ENCODE peak calls at places on chromosomes 1 and 21, in four cellular contexts. B, A, S and G are unnamed samples.

GRCh38 chr1:36522461-36523229 is 39.9 kb upstream of the CSF3R start:
- DNase-seq in B (no peak), A (no peak), S (no peak), G (no peak)

GRCh38 chr1:239297910-239298309 is 88.5 kb upstream of the CHRM3 start:
- DNase-seq in B (no peak), A (no peak), S (no peak), G (no peak)

GRCh38 chr1:153977250-153978240 is at the start of gene JTB:
- DNase-seq in B (peak; percentile 94), A (peak; percentile 89), S (peak; percentile 78), G (no peak)

GRCh38 chr1:198657550-198658064 is 18.8 kb downstream of the PTPRC start:
- DNase-seq in B (peak; percentile 27), A (no peak), S (peak; percentile 98), G (no peak)

GRCh38 chr1:239228451-239228850 is 157.9 kb upstream of the CHRM3 start:
- DNase-seq in B (no peak), A (no peak), S (no peak), G (no peak)

GRCh38 chr1:210654176-210654786 is 325.6 kb downstream of the HHAT start:
- DNase-seq in B (no peak), A (no peak), S (no peak), G (no peak)

GRCh38 chr1:35708179-35708891 is 10.3 kb downstream of the C1orf216 start:
- DNase-seq in B (no peak), A (no peak), S (no peak), G (no peak)

GRCh38 chr21:38219049-38219628 is 37.7 kb upstream of the KCNJ15 start:
- DNase-seq in B (peak; percentile 83), A (peak; percentile 74), S (peak; percentile 87), G (peak; percentile 35)

GRCh38 chr1:87058343-87058649 is 143.9 kb downstream of the HS2ST1 start:
- DNase-seq in B (no peak), A (no peak), S (no peak), G (no peak)

GRCh38 chr1:3016641-3017439 is 4.4 kb upstream of the ACTRT2 start:
- DNase-seq in B (no peak), A (no peak), S (no peak), G (no peak)

GRCh38 chr1:58619286-58620054 is 42.4 kb upstream of the TACSTD2 start:
- DNase-seq in B (no peak), A (no peak), S (no peak), G (no peak)

GRCh38 chr1:16014509-16015482 is 3.0 kb downstream of the HSPB7 start:
- DNase-seq in B (no peak), A (no peak), S (no peak), G (no peak)

GRCh38 chr1:39676951-39677350 is 5.0 kb upstream of the NT5C1A start:
- DNase-seq in B (no peak), A (no peak), S (no peak), G (no peak)

GRCh38 chr1:23908453-23909341 is 4.5 kb downstream of the CNR2 start:
- DNase-seq in B (no peak), A (no peak), S (no peak), G (no peak)

GRCh38 chr1:25577151-25577920 is 33.9 kb downstream of the LDLRAP1 start:
- DNase-seq in B (no peak), A (no peak), S (no peak), G (no peak)

GRCh38 chr21:26391166-26391565 is 181.9 kb downstream of the CYYR1 start:
- DNase-seq in B (no peak), A (no peak), S (no peak), G (peak; percentile 20)

GRCh38 chr1:32106663-32107273 is 1.1 kb upstream of the KPNA6 start:
- DNase-seq in B (no peak), A (no peak), S (peak; percentile 25), G (no peak)

GRCh38 chr1:229896306-229896705 is 170.7 kb upstream of the GALNT2 start:
- DNase-seq in B (no peak), A (no peak), S (no peak), G (no peak)

GRCh38 chr1:246518456-246519205 is 11.6 kb upstream of the SMYD3 start:
- DNase-seq in B (no peak), A (no peak), S (no peak), G (no peak)

GRCh38 chr1:37862330-37862729 is 2.9 kb upstream of the MTF1 start:
- DNase-seq in B (no peak), A (peak; percentile 33), S (no peak), G (peak; percentile 78)

GRCh38 chr1:27368872-27369703 is 2.3 kb upstream of the MAP3K6 start:
- DNase-seq in B (no peak), A (peak; percentile 47), S (peak; percentile 46), G (no peak)

GRCh38 chr1:156860113-156860638 is 489 bp upstream of the NTRK1 start:
- DNase-seq in B (peak; percentile 54), A (no peak), S (peak; percentile 35), G (no peak)

GRCh38 chr1:155889566-155889965 is 21.6 kb downstream of the RIT1 start:
- DNase-seq in B (no peak), A (no peak), S (peak; percentile 47), G (no peak)

GRCh38 chr21:43740497-43741156 is 21.7 kb downstream of the PDXK start:
- DNase-seq in B (no peak), A (no peak), S (peak; percentile 72), G (no peak)

GRCh38 chr1:85583355-85584263 is 3.0 kb downstream of the CCN1 start:
- DNase-seq in B (no peak), A (peak; percentile 55), S (peak; percentile 77), G (peak; percentile 84)

GRCh38 chr1:55337801-55338447 is 122.8 kb upstream of the USP24 start:
- DNase-seq in B (peak; percentile 31), A (peak; percentile 48), S (peak; percentile 83), G (no peak)

GRCh38 chr1:28135910-28136635 is 40.4 kb downstream of the PTAFR start:
- DNase-seq in B (no peak), A (no peak), S (no peak), G (no peak)

GRCh38 chr1:76867342-76868130 is at the start of gene ST6GALNAC5:
- DNase-seq in B (no peak), A (no peak), S (peak; percentile 8), G (no peak)

GRCh38 chr1:236064674-236065508 is at the start of gene NID1:
- DNase-seq in B (no peak), A (no peak), S (peak; percentile 81), G (no peak)

GRCh38 chr1:227316456-227316855 is 1.8 kb downstream of the CDC42BPA start:
- DNase-seq in B (no peak), A (peak; percentile 54), S (no peak), G (no peak)

GRCh38 chr1:24379733-24380315 is 33.8 kb downstream of the STPG1 start:
- DNase-seq in B (no peak), A (no peak), S (peak; percentile 56), G (no peak)

GRCh38 chr1:55382699-55383377 is 167.7 kb upstream of the USP24 start:
- DNase-seq in B (no peak), A (no peak), S (no peak), G (no peak)

GRCh38 chr1:205319081-205320018 is 2.2 kb downstream of the NUAK2 start:
- DNase-seq in B (peak; percentile 45), A (no peak), S (peak; percentile 94), G (no peak)

GRCh38 chr1:22650089-22650693 is 2.8 kb upstream of the C1QB start:
- DNase-seq in B (no peak), A (no peak), S (no peak), G (no peak)

GRCh38 chr1:57752847-57753246 is 329.0 kb upstream of the DAB1 start:
- DNase-seq in B (no peak), A (no peak), S (no peak), G (no peak)

GRCh38 chr1:39130297-39130696 is 74.2 kb upstream of the MACF1 start:
- DNase-seq in B (no peak), A (no peak), S (peak; percentile 94), G (no peak)

GRCh38 chr1:21956720-21957552 is 19.8 kb upstream of the HSPG2 start:
- DNase-seq in B (no peak), A (no peak), S (peak; percentile 67), G (no peak)

GRCh38 chr1:23392125-23392855 is 22.7 kb upstream of the ZNF436 start:
- DNase-seq in B (no peak), A (no peak), S (no peak), G (no peak)